ENCODE peak calls at places on chromosomes 16 and 17, in seven cellular contexts. S, P, Z, J, F, N and O are unnamed samples.

GRCh38 chr16:49986351-49987124 is 38.5 kb upstream of the CNEP1R1 start:
- DNase-seq in J (no peak), Z (peak; percentile 51), S (peak; percentile 41), N (no peak), F (no peak), P (no peak), O (no peak)

GRCh38 chr16:84667600-84668309 is 19.4 kb downstream of the KLHL36 start:
- DNase-seq in J (no peak), S (peak; percentile 21), Z (no peak), P (no peak), N (no peak), F (no peak), O (no peak)

GRCh38 chr17:64083093-64083492 is 46.9 kb downstream of the ERN1 start:
- DNase-seq in S (no peak), Z (no peak), P (no peak), F (no peak), N (no peak), J (no peak), O (no peak)

GRCh38 chr17:9360610-9361571 is 214.7 kb downstream of the STX8 start:
- DNase-seq in P (no peak), Z (peak; percentile 68), S (peak; percentile 90), N (peak; percentile 40), F (no peak), J (peak; percentile 71), O (no peak)

GRCh38 chr17:32191306-32191705 is 49.0 kb downstream of the RHOT1 start:
- DNase-seq in F (no peak), J (no peak), Z (no peak), S (peak; percentile 12), N (no peak), P (no peak), O (no peak)

GRCh38 chr16:55856950-55857349 is 18.2 kb downstream of the CES5A start:
- DNase-seq in P (no peak), S (no peak), F (no peak), Z (no peak), N (peak; percentile 45), J (no peak), O (no peak)

GRCh38 chr16:88938119-88938932 is 38.7 kb downstream of the CBFA2T3 start:
- DNase-seq in Z (no peak), N (no peak), F (no peak), S (no peak), P (no peak), J (no peak), O (no peak)

GRCh38 chr17:71202449-71202848 is 918.4 kb upstream of the SOX9 start:
- DNase-seq in S (no peak), N (no peak), F (no peak), J (no peak), Z (no peak), P (no peak), O (no peak)

GRCh38 chr16:5616841-5617240 is 519.2 kb upstream of the EEF2KMT start:
- DNase-seq in Z (no peak), F (no peak), P (no peak), J (no peak), N (no peak), S (no peak), O (no peak)

GRCh38 chr17:30969989-30970680 is 704 bp upstream of the RNF135 start:
- DNase-seq in P (peak; percentile 60), F (no peak), N (no peak), S (peak; percentile 23), J (peak; percentile 47), Z (no peak), O (peak; percentile 63)

GRCh38 chr16:70588565-70588964 is 57.8 kb upstream of the IL34 start:
- DNase-seq in P (no peak), N (no peak), S (peak; percentile 56), Z (no peak), J (no peak), F (no peak), O (no peak)

GRCh38 chr17:72416054-72416691 is 295.4 kb downstream of the SOX9 start:
- DNase-seq in P (peak; percentile 28), Z (no peak), N (no peak), F (no peak), S (peak; percentile 12), J (no peak), O (no peak)

GRCh38 chr16:84826558-84826941 is 6.8 kb downstream of the CRISPLD2 start:
- DNase-seq in Z (no peak), N (no peak), J (no peak), S (peak; percentile 84), F (no peak), P (no peak), O (peak; percentile 52)

GRCh38 chr17:42414782-42415409 is 8.2 kb downstream of the CAVIN1 start:
- DNase-seq in J (no peak), Z (no peak), S (no peak), N (peak; percentile 65), P (no peak), F (no peak), O (no peak)

GRCh38 chr17:80101946-80102706 is 745 bp downstream of the GAA start:
- DNase-seq in F (no peak), N (no peak), P (peak; percentile 58), J (no peak), S (peak; percentile 26), Z (peak; percentile 55), O (peak; percentile 23)